ENCODE peak calls at places on chromosomes 1 and 21, in four cellular contexts. One of them, this sample, is unnamed.

GRCh38 chr1:198937231-198938031 is 298.6 kb downstream of the PTPRC start:
- DNase-seq in suprapubic skin: no peak
- DNase-seq in psoas muscle: no peak
- DNase-seq in left ventricle myocardium inferior: no peak
- DNase-seq in this sample: peak; percentile 6

GRCh38 chr1:188735567-188735966 is 1742.1 kb downstream of the BRINP3 start:
- DNase-seq in suprapubic skin: no peak
- DNase-seq in psoas muscle: no peak
- DNase-seq in left ventricle myocardium inferior: no peak
- DNase-seq in this sample: no peak

GRCh38 chr1:160837558-160838205 is 25.0 kb downstream of the CD244 start:
- DNase-seq in suprapubic skin: no peak
- DNase-seq in psoas muscle: peak; percentile 63
- DNase-seq in left ventricle myocardium inferior: peak; percentile 23
- DNase-seq in this sample: no peak

GRCh38 chr1:14403961-14404645 is 194.4 kb upstream of the KAZN start:
- DNase-seq in suprapubic skin: no peak
- DNase-seq in psoas muscle: no peak
- DNase-seq in left ventricle myocardium inferior: no peak
- DNase-seq in this sample: no peak

GRCh38 chr21:41359289-41359688 is 2.5 kb upstream of the MX2 start:
- DNase-seq in suprapubic skin: no peak
- DNase-seq in psoas muscle: no peak
- DNase-seq in left ventricle myocardium inferior: no peak
- DNase-seq in this sample: no peak

GRCh38 chr21:21039624-21040023 is 41.4 kb downstream of the NCAM2 start:
- DNase-seq in suprapubic skin: no peak
- DNase-seq in psoas muscle: no peak
- DNase-seq in left ventricle myocardium inferior: no peak
- DNase-seq in this sample: no peak

GRCh38 chr21:38420140-38420539 is 78.1 kb downstream of the ERG start:
- DNase-seq in suprapubic skin: no peak
- DNase-seq in psoas muscle: no peak
- DNase-seq in left ventricle myocardium inferior: no peak
- DNase-seq in this sample: no peak

GRCh38 chr1:226719596-226720386 is 19.3 kb downstream of the ITPKB start:
- DNase-seq in suprapubic skin: peak; percentile 38
- DNase-seq in psoas muscle: no peak
- DNase-seq in left ventricle myocardium inferior: no peak
- DNase-seq in this sample: no peak

GRCh38 chr1:38834221-38834782 is 25.3 kb downstream of the RRAGC start:
- DNase-seq in suprapubic skin: no peak
- DNase-seq in psoas muscle: no peak
- DNase-seq in left ventricle myocardium inferior: no peak
- DNase-seq in this sample: no peak

GRCh38 chr1:40610156-40610555 is 55.3 kb downstream of the RIMS3 start:
- DNase-seq in suprapubic skin: no peak
- DNase-seq in psoas muscle: no peak
- DNase-seq in left ventricle myocardium inferior: no peak
- DNase-seq in this sample: no peak

GRCh38 chr1:224501836-224502235 is 67.2 kb upstream of the WDR26 start:
- DNase-seq in suprapubic skin: no peak
- DNase-seq in psoas muscle: no peak
- DNase-seq in left ventricle myocardium inferior: no peak
- DNase-seq in this sample: no peak

GRCh38 chr1:3717715-3718601 is 34.3 kb upstream of the CCDC27 start:
- DNase-seq in suprapubic skin: no peak
- DNase-seq in psoas muscle: no peak
- DNase-seq in left ventricle myocardium inferior: no peak
- DNase-seq in this sample: no peak

GRCh38 chr1:205676002-205676401 is 4.3 kb downstream of the SLC45A3 start:
- DNase-seq in suprapubic skin: no peak
- DNase-seq in psoas muscle: no peak
- DNase-seq in left ventricle myocardium inferior: no peak
- DNase-seq in this sample: no peak
- H3K4me1 ChIP-seq in suprapubic skin: peaks cover 27% of the 10 kb centered on the region
- H3K4me1 ChIP-seq in psoas muscle: peaks cover 4% of the 10 kb centered on the region
- H3K4me1 ChIP-seq in left ventricle myocardium inferior: peaks cover 46% of the 10 kb centered on the region
- H3K4me1 ChIP-seq in this sample: no peaks in the 10 kb centered on the region

GRCh38 chr1:9835758-9836631 is 12.2 kb upstream of the CLSTN1 start:
- DNase-seq in suprapubic skin: no peak
- DNase-seq in psoas muscle: peak; percentile 52
- DNase-seq in left ventricle myocardium inferior: peak; percentile 40
- DNase-seq in this sample: no peak
- H3K4me3 ChIP-seq in suprapubic skin: no peak overlapping the region
- H3K4me3 ChIP-seq in psoas muscle: no peak overlapping the region
- H3K4me3 ChIP-seq in left ventricle myocardium inferior: peak overlapping the region; percentile 9
- H3K4me3 ChIP-seq in this sample: no peak overlapping the region

DNA sequence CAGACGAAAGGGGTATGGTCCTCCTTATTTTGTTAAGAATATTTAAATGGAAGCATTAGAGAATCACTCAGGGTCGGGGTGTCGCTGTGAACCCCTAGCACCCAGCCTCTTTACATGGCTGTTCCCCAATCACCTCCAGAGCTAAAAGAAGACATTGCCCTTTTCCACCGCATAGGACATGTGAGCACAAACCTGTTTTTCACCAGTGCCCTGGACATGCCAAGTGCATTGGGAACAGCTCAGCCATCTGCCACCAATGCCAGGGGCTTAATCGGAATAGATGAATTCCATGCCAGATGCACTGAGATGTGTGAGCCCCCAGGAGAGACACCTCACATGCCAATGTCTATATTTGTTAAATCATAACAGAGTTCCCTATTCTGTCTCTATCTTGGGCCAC is 33.3 kb downstream of the EIF2D start:
- DNase-seq in suprapubic skin: peak; percentile 17
- DNase-seq in psoas muscle: no peak
- DNase-seq in left ventricle myocardium inferior: no peak
- DNase-seq in this sample: no peak
- H3K4me1 ChIP-seq in suprapubic skin: peaks cover 35% of the 10 kb centered on the region
- H3K4me1 ChIP-seq in psoas muscle: peaks cover 22% of the 10 kb centered on the region
- H3K4me1 ChIP-seq in left ventricle myocardium inferior: peaks cover 52% of the 10 kb centered on the region
- H3K4me1 ChIP-seq in this sample: peaks cover 4% of the 10 kb centered on the region

GRCh38 chr1:203794764-203795381 is 550 bp upstream of the ZBED6 start:
- DNase-seq in suprapubic skin: no peak
- DNase-seq in psoas muscle: no peak
- DNase-seq in left ventricle myocardium inferior: no peak
- DNase-seq in this sample: no peak
- H3K4me3 ChIP-seq in suprapubic skin: peak overlapping the region; percentile 90
- H3K4me3 ChIP-seq in psoas muscle: peak overlapping the region; percentile 85
- H3K4me3 ChIP-seq in left ventricle myocardium inferior: peak overlapping the region; percentile 77
- H3K4me3 ChIP-seq in this sample: peak overlapping the region; percentile 75

GRCh38 chr21:35023396-35024070 is 25.6 kb downstream of the RUNX1 start:
- DNase-seq in suprapubic skin: no peak
- DNase-seq in psoas muscle: no peak
- DNase-seq in left ventricle myocardium inferior: no peak
- DNase-seq in this sample: no peak
- H3K4me1 ChIP-seq in suprapubic skin: peaks cover 9% of the 10 kb centered on the region
- H3K4me1 ChIP-seq in psoas muscle: peaks cover 4% of the 10 kb centered on the region
- H3K4me1 ChIP-seq in left ventricle myocardium inferior: peaks cover 9% of the 10 kb centered on the region
- H3K4me1 ChIP-seq in this sample: peaks cover 9% of the 10 kb centered on the region

DNA sequence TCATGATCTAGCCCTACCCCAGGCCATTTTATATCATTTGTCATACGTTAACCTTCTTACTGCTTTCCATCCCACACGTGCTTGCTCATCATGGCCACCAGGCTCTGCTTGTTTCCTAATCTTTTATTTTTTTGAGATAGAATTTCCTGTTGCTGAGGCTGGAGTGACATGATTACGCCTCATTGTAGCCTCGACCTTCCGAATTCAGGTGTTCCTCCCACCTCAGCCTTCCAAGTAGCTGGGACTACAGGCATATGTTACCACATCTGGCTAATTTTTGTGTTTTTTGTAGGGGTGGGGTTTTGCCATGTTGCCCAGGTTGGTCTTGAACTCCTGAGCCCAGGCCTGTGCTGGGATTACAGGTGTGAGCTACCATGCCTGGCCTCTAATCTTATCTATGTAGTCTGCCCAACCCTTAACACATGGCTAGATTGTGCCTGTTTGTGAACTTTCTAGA is 3.3 kb downstream of the UAP1 start:
- DNase-seq in suprapubic skin: no peak
- DNase-seq in psoas muscle: no peak
- DNase-seq in left ventricle myocardium inferior: no peak
- DNase-seq in this sample: no peak
- H3K4me3 ChIP-seq in suprapubic skin: peak overlapping the region; percentile 77
- H3K4me3 ChIP-seq in psoas muscle: no peak overlapping the region
- H3K4me3 ChIP-seq in left ventricle myocardium inferior: peak overlapping the region; percentile 89
- H3K4me3 ChIP-seq in this sample: no peak overlapping the region

DNA sequence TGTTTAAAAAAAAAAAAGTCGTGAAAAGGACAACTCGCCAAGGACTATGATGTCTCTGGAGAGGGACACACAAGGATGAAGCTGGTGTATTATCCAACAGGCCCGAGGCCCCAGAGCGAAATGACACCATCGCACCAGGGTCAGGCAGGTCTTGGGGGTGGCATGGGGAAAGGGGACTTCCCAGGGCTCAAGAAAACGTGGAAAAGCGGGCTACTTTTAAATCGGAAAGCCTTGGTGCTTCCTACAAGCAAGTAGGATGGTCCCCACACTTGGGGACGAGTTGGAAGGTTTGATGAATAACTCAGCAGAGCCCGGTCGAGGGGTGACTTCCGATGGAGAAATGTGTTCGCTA is 505 bp upstream of the GNPAT start:
- DNase-seq in suprapubic skin: no peak
- DNase-seq in psoas muscle: no peak
- DNase-seq in left ventricle myocardium inferior: no peak
- DNase-seq in this sample: no peak
- H3K4me1 ChIP-seq in suprapubic skin: peaks cover 32% of the 10 kb centered on the region
- H3K4me1 ChIP-seq in psoas muscle: peaks cover 56% of the 10 kb centered on the region
- H3K4me1 ChIP-seq in left ventricle myocardium inferior: peaks cover 68% of the 10 kb centered on the region
- H3K4me1 ChIP-seq in this sample: peaks cover 6% of the 10 kb centered on the region

GRCh38 chr1:54248966-54249365 is 49.0 kb downstream of the MRPL37 start:
- DNase-seq in suprapubic skin: no peak
- DNase-seq in psoas muscle: no peak
- DNase-seq in left ventricle myocardium inferior: no peak
- DNase-seq in this sample: no peak

GRCh38 chr1:54246097-54246721 is 46.2 kb downstream of the MRPL37 start:
- DNase-seq in suprapubic skin: no peak
- DNase-seq in psoas muscle: no peak
- DNase-seq in left ventricle myocardium inferior: no peak
- DNase-seq in this sample: no peak

GRCh38 chr1:54249798-54250497 is 50.0 kb downstream of the MRPL37 start:
- DNase-seq in suprapubic skin: no peak
- DNase-seq in psoas muscle: peak; percentile 58
- DNase-seq in left ventricle myocardium inferior: no peak
- DNase-seq in this sample: no peak

GRCh38 chr1:54245501-54245900 is 45.5 kb downstream of the MRPL37 start:
- DNase-seq in suprapubic skin: no peak
- DNase-seq in psoas muscle: peak; percentile 54
- DNase-seq in left ventricle myocardium inferior: no peak
- DNase-seq in this sample: no peak

DNA sequence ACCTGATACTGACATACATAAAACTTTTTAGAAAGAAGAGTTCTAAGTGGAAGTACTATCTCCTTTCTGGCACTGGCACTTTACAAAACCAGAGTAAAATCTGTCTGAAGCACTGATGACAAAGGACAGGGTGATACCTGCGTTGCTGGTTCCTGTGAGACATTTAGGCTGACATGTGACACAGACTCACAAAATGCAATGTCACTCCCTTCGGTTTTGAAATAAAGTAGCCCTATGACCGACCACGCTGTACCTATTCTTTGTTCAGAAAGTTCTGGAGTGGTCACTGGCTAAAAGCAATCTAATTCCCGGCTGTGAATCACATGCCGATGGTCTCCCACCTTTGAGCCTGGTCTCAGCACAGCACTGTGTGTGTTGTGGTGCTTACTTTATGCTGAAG is 47.9 kb downstream of the MRPL37 start:
- DNase-seq in suprapubic skin: no peak
- DNase-seq in psoas muscle: no peak
- DNase-seq in left ventricle myocardium inferior: no peak
- DNase-seq in this sample: no peak
- H3K4me3 ChIP-seq in suprapubic skin: no peak overlapping the region
- H3K4me3 ChIP-seq in psoas muscle: no peak overlapping the region
- H3K4me3 ChIP-seq in left ventricle myocardium inferior: no peak overlapping the region
- H3K4me3 ChIP-seq in this sample: no peak overlapping the region

GRCh38 chr1:155068599-155068998 is 5.1 kb downstream of the EFNA4 start:
- DNase-seq in suprapubic skin: no peak
- DNase-seq in psoas muscle: no peak
- DNase-seq in left ventricle myocardium inferior: no peak
- DNase-seq in this sample: no peak

GRCh38 chr1:155070721-155071556 is 7.4 kb downstream of the EFNA4 start:
- DNase-seq in suprapubic skin: peak; percentile 88
- DNase-seq in psoas muscle: peak; percentile 92
- DNase-seq in left ventricle myocardium inferior: peak; percentile 78
- DNase-seq in this sample: peak; percentile 84

GRCh38 chr1:155069551-155070391 is 6.2 kb downstream of the EFNA4 start:
- DNase-seq in suprapubic skin: no peak
- DNase-seq in psoas muscle: no peak
- DNase-seq in left ventricle myocardium inferior: no peak
- DNase-seq in this sample: peak; percentile 69

GRCh38 chr1:155071701-155072100 is 6.9 kb upstream of the EFNA3 start:
- DNase-seq in suprapubic skin: peak; percentile 67
- DNase-seq in psoas muscle: peak; percentile 46
- DNase-seq in left ventricle myocardium inferior: no peak
- DNase-seq in this sample: peak; percentile 16

GRCh38 chr1:155070392-155070700 is 6.8 kb downstream of the EFNA4 start:
- DNase-seq in suprapubic skin: no peak
- DNase-seq in psoas muscle: no peak
- DNase-seq in left ventricle myocardium inferior: no peak
- DNase-seq in this sample: peak; percentile 48
- H3K4me1 ChIP-seq in suprapubic skin: peaks cover 60% of the 10 kb centered on the region
- H3K4me1 ChIP-seq in psoas muscle: peaks cover 12% of the 10 kb centered on the region
- H3K4me1 ChIP-seq in left ventricle myocardium inferior: peaks cover 17% of the 10 kb centered on the region
- H3K4me1 ChIP-seq in this sample: no peaks in the 10 kb centered on the region

This sample was measured in pancreas.